ENCODE peak calls at places on chromosome 20, in six cellular contexts. One of them, this sample, is unnamed.
A peak's percentile ranks its signal among the peaks of the same experiment; 100 is the strongest.

GRCh38 chr20:14622796-14623195 is 285.4 kb upstream of the FLRT3 start:
- DNase-seq in GM23338: peak; percentile 47
- DNase-seq in upper lobe of right lung: no peak
- DNase-seq in fibroblast of lung: peak; percentile 17
- DNase-seq in K562: no peak
- DNase-seq in astrocyte: peak; percentile 16
- DNase-seq in this sample: peak; percentile 74

GRCh38 chr20:25270829-25271251 is 23.0 kb downstream of the PYGB start:
- DNase-seq in GM23338: no peak
- DNase-seq in upper lobe of right lung: peak; percentile 44
- DNase-seq in fibroblast of lung: no peak
- DNase-seq in K562: no peak
- DNase-seq in astrocyte: no peak
- DNase-seq in this sample: no peak

GRCh38 chr20:25532015-25532751 is 53.1 kb downstream of the NINL start:
- DNase-seq in GM23338: peak; percentile 61
- DNase-seq in upper lobe of right lung: no peak
- DNase-seq in fibroblast of lung: no peak
- DNase-seq in K562: no peak
- DNase-seq in astrocyte: no peak
- DNase-seq in this sample: no peak

GRCh38 chr20:20407891-20408805 is 40.2 kb downstream of the INSM1 start:
- DNase-seq in GM23338: peak; percentile 46
- DNase-seq in upper lobe of right lung: no peak
- DNase-seq in fibroblast of lung: peak; percentile 47
- DNase-seq in K562: no peak
- DNase-seq in astrocyte: peak; percentile 41
- DNase-seq in this sample: no peak

GRCh38 chr20:57352305-57352704 is 1.2 kb downstream of the RAE1 start:
- DNase-seq in GM23338: no peak
- DNase-seq in upper lobe of right lung: no peak
- DNase-seq in fibroblast of lung: no peak
- DNase-seq in K562: no peak
- DNase-seq in astrocyte: no peak
- DNase-seq in this sample: no peak

GRCh38 chr20:18702736-18703135 is 110.8 kb upstream of the SCP2D1 start:
- DNase-seq in GM23338: no peak
- DNase-seq in upper lobe of right lung: no peak
- DNase-seq in fibroblast of lung: no peak
- DNase-seq in K562: no peak
- DNase-seq in astrocyte: no peak
- DNase-seq in this sample: peak; percentile 23

GRCh38 chr20:22368235-22368634 is 216.1 kb downstream of the FOXA2 start:
- DNase-seq in GM23338: no peak
- DNase-seq in upper lobe of right lung: no peak
- DNase-seq in fibroblast of lung: no peak
- DNase-seq in K562: no peak
- DNase-seq in astrocyte: no peak
- DNase-seq in this sample: no peak

GRCh38 chr20:48457261-48458002 is 370.4 kb downstream of the PREX1 start:
- DNase-seq in GM23338: no peak
- DNase-seq in upper lobe of right lung: no peak
- DNase-seq in fibroblast of lung: no peak
- DNase-seq in K562: no peak
- DNase-seq in astrocyte: no peak
- DNase-seq in this sample: no peak

GRCh38 chr20:62495798-62496325 is 20.1 kb upstream of the GATA5 start:
- DNase-seq in GM23338: no peak
- DNase-seq in upper lobe of right lung: no peak
- DNase-seq in fibroblast of lung: no peak
- DNase-seq in K562: no peak
- DNase-seq in astrocyte: no peak
- DNase-seq in this sample: no peak

GRCh38 chr20:32702706-32703425 is 29.1 kb upstream of the C20orf203 start:
- DNase-seq in GM23338: no peak
- DNase-seq in upper lobe of right lung: no peak
- DNase-seq in fibroblast of lung: no peak
- DNase-seq in K562: no peak
- DNase-seq in astrocyte: no peak
- DNase-seq in this sample: no peak
- H3K36me3 ChIP-seq in GM23338: peaks cover 50% of the 10 kb centered on the region
- H3K36me3 ChIP-seq in upper lobe of right lung: peaks cover 56% of the 10 kb centered on the region
- H3K36me3 ChIP-seq in fibroblast of lung: peaks cover 8% of the 10 kb centered on the region
- H3K36me3 ChIP-seq in K562: peaks cover 27% of the 10 kb centered on the region
- H3K36me3 ChIP-seq in astrocyte: peaks cover 26% of the 10 kb centered on the region
- H3K36me3 ChIP-seq in this sample: peaks cover 20% of the 10 kb centered on the region

GRCh38 chr20:49987015-49987867 is 4.5 kb downstream of the SNAI1 start:
- DNase-seq in GM23338: no peak
- DNase-seq in upper lobe of right lung: no peak
- DNase-seq in fibroblast of lung: no peak
- DNase-seq in K562: no peak
- DNase-seq in astrocyte: peak; percentile 56
- DNase-seq in this sample: no peak

GRCh38 chr20:49989234-49990065 is 6.7 kb downstream of the SNAI1 start:
- DNase-seq in GM23338: peak; percentile 77
- DNase-seq in upper lobe of right lung: no peak
- DNase-seq in fibroblast of lung: peak; percentile 78
- DNase-seq in K562: peak; percentile 73
- DNase-seq in astrocyte: peak; percentile 85
- DNase-seq in this sample: peak; percentile 98

GRCh38 chr20:49986049-49986448 is 3.3 kb downstream of the SNAI1 start:
- DNase-seq in GM23338: no peak
- DNase-seq in upper lobe of right lung: no peak
- DNase-seq in fibroblast of lung: no peak
- DNase-seq in K562: peak; percentile 49
- DNase-seq in astrocyte: no peak
- DNase-seq in this sample: no peak

GRCh38 chr20:49990310-49990720 is 7.5 kb downstream of the SNAI1 start:
- DNase-seq in GM23338: peak; percentile 50
- DNase-seq in upper lobe of right lung: no peak
- DNase-seq in fibroblast of lung: peak; percentile 46
- DNase-seq in K562: no peak
- DNase-seq in astrocyte: peak; percentile 25
- DNase-seq in this sample: peak; percentile 85

DNA sequence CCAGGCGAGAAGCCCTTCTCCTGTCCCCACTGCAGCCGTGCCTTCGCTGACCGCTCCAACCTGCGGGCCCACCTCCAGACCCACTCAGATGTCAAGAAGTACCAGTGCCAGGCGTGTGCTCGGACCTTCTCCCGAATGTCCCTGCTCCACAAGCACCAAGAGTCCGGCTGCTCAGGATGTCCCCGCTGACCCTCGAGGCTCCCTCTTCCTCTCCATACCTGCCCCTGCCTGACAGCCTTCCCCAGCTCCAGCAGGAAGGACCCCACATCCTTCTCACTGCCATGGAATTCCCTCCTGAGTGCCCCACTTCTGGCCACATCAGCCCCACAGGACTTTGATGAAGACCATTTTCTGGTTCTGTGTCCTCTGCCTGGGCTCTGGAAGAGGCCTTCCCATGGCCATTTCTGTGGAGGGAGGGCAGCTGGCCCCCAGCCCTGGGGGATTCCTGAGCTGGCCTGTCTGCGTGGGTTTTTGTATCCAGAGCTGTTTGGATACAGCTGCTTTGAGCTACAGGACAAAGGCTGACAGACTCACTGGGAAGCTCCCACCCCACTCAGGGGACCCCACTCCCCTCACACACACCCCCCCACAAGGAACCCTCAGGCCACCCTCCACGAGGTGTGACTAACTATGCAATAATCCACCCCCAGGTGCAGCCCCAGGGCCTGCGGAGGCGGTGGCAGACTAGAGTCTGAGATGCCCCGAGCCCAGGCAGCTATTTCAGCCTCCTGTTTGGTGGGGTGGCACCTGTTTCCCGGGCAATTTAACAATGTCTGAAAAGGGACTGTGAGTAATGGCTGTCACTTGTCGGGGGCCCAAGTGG is 5.3 kb downstream of the SNAI1 start:
- DNase-seq in GM23338: no peak
- DNase-seq in upper lobe of right lung: no peak
- DNase-seq in fibroblast of lung: no peak
- DNase-seq in K562: no peak
- DNase-seq in astrocyte: peak; percentile 39
- DNase-seq in this sample: no peak
- H3K4me3 ChIP-seq in GM23338: no peak overlapping the region
- H3K4me3 ChIP-seq in upper lobe of right lung: no peak overlapping the region
- H3K4me3 ChIP-seq in fibroblast of lung: no peak overlapping the region
- H3K4me3 ChIP-seq in K562: no peak overlapping the region
- H3K4me3 ChIP-seq in astrocyte: no peak overlapping the region
- H3K4me3 ChIP-seq in this sample: no peak overlapping the region

GRCh38 chr20:32614772-32615171 is 29.6 kb upstream of the NOL4L start:
- DNase-seq in GM23338: no peak
- DNase-seq in upper lobe of right lung: no peak
- DNase-seq in fibroblast of lung: no peak
- DNase-seq in K562: no peak
- DNase-seq in astrocyte: no peak
- DNase-seq in this sample: no peak

GRCh38 chr20:32614303-32614702 is 29.2 kb upstream of the NOL4L start:
- DNase-seq in GM23338: no peak
- DNase-seq in upper lobe of right lung: no peak
- DNase-seq in fibroblast of lung: no peak
- DNase-seq in K562: no peak
- DNase-seq in astrocyte: no peak
- DNase-seq in this sample: no peak

GRCh38 chr20:32612351-32612750 is 27.2 kb upstream of the NOL4L start:
- DNase-seq in GM23338: no peak
- DNase-seq in upper lobe of right lung: no peak
- DNase-seq in fibroblast of lung: no peak
- DNase-seq in K562: no peak
- DNase-seq in astrocyte: no peak
- DNase-seq in this sample: no peak

GRCh38 chr20:32612831-32613595 is 27.9 kb upstream of the NOL4L start:
- DNase-seq in GM23338: no peak
- DNase-seq in upper lobe of right lung: no peak
- DNase-seq in fibroblast of lung: no peak
- DNase-seq in K562: no peak
- DNase-seq in astrocyte: no peak
- DNase-seq in this sample: no peak

DNA sequence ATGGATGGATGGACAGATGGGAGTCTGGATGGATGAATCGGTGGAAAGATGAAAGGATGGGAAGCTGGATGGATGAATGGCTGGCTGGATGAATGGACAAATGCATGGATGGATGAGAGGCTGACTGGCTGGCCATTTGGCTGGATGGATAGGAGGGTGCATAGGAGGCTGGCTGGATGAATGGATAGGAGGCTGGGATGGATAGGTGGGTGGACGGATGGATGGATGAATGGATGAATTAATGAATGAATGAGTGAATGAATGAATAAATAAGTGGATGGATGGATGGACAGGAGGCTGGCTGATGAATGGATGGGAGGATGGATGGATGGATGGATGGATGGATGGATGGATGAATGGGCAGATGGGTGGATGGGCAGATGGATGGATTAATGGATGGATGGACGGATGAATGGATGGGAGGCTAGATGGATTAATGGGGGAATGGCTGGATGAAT is 28.5 kb upstream of the NOL4L start:
- DNase-seq in GM23338: no peak
- DNase-seq in upper lobe of right lung: no peak
- DNase-seq in fibroblast of lung: no peak
- DNase-seq in K562: no peak
- DNase-seq in astrocyte: no peak
- DNase-seq in this sample: no peak
- H3K27me3 ChIP-seq in GM23338: no peaks in the 10 kb centered on the region
- H3K27me3 ChIP-seq in upper lobe of right lung: peaks cover 2% of the 10 kb centered on the region
- H3K27me3 ChIP-seq in fibroblast of lung: peaks cover 13% of the 10 kb centered on the region
- H3K27me3 ChIP-seq in K562: no peaks in the 10 kb centered on the region
- H3K27me3 ChIP-seq in astrocyte: no peaks in the 10 kb centered on the region
- H3K27me3 ChIP-seq in this sample: no peaks in the 10 kb centered on the region

DNA sequence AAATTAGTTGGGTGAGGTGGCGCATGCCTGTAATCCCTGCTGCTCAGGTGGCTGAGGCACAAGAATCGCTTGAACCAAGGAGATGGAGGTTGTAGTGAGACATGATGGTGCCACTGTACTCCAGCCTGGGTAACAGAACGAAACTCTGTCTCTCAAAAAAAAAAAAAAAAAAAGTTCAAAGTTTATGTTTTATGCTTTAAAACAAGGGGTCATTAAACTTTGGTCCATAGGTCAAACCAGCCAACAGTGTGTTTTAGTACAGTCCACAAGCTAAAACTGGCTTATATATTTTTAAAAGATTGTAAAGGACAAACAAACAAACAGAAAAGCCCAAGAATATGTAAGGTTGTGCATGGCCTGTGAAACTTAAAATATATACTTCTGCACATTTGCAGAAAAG is 30.3 kb downstream of the MCM8 start:
- DNase-seq in GM23338: no peak
- DNase-seq in upper lobe of right lung: no peak
- DNase-seq in fibroblast of lung: no peak
- DNase-seq in K562: no peak
- DNase-seq in astrocyte: no peak
- DNase-seq in this sample: no peak
- H3K36me3 ChIP-seq in GM23338: peaks cover 35% of the 10 kb centered on the region
- H3K36me3 ChIP-seq in upper lobe of right lung: peaks cover 9% of the 10 kb centered on the region
- H3K36me3 ChIP-seq in fibroblast of lung: no peaks in the 10 kb centered on the region
- H3K36me3 ChIP-seq in K562: peaks cover 76% of the 10 kb centered on the region
- H3K36me3 ChIP-seq in astrocyte: peaks cover 15% of the 10 kb centered on the region
- H3K36me3 ChIP-seq in this sample: peaks cover 2% of the 10 kb centered on the region

This sample was measured in MG63.